ENCODE peak calls at places on chromosome 5, in five cellular contexts. J is H1, X is HCT116, W is astrocyte, C is mesenchymal stem cell. S is an unnamed sample.

GRCh38 chr5:61678966-61679365 is 346.9 kb downstream of the ZSWIM6 start:
- DNase-seq in J (no peak), C (no peak), W (no peak), X (peak; percentile 18), S (no peak)

GRCh38 chr5:126755593-126755992 is 21.3 kb upstream of the LMNB1 start:
- DNase-seq in W (no peak), J (no peak), C (no peak), X (no peak), S (no peak)

GRCh38 chr5:163105456-163105855 is 331.9 kb upstream of the CCNG1 start:
- DNase-seq in J (no peak), W (peak; percentile 60), X (no peak), C (no peak), S (no peak)

GRCh38 chr5:1104327-1105006 is 7.4 kb downstream of the SLC12A7 start:
- DNase-seq in C (no peak), W (no peak), X (no peak), J (no peak), S (no peak)

GRCh38 chr5:179120951-179121666 is 60.9 kb downstream of the ZNF354C start:
- DNase-seq in X (no peak), C (no peak), W (no peak), J (no peak), S (no peak)

GRCh38 chr5:89883967-89884366 is 525.6 kb downstream of the CETN3 start:
- DNase-seq in C (no peak), W (no peak), X (no peak), J (no peak), S (no peak)

GRCh38 chr5:173472784-173473278 is 143.6 kb downstream of the BOD1 start:
- DNase-seq in X (no peak), C (no peak), J (no peak), W (peak; percentile 49), S (no peak)

GRCh38 chr5:30279237-30279636 is 914.2 kb upstream of the CDH6 start:
- DNase-seq in J (no peak), W (peak; percentile 57), C (peak; percentile 71), X (no peak), S (no peak)

GRCh38 chr5:91848453-91848852 is 465.3 kb upstream of the ARRDC3 start:
- DNase-seq in C (peak; percentile 95), W (peak; percentile 95), X (peak; percentile 81), J (no peak), S (no peak)

GRCh38 chr5:157025093-157025698 is 33.7 kb downstream of the HAVCR1 start:
- DNase-seq in J (no peak), C (no peak), W (no peak), X (no peak), S (no peak)

GRCh38 chr5:180463916-180464602 is 30.1 kb upstream of the CNOT6 start:
- DNase-seq in X (no peak), J (no peak), W (no peak), C (no peak), S (no peak)

GRCh38 chr5:171979606-171980005 is 26.8 kb downstream of the FBXW11 start:
- DNase-seq in J (no peak), C (no peak), X (no peak), W (no peak), S (no peak)

GRCh38 chr5:127885176-127885575 is 182.0 kb downstream of the CCDC192 start:
- DNase-seq in J (no peak), X (no peak), W (no peak), C (no peak), S (no peak)

GRCh38 chr5:135229679-135230132 is 169.3 kb downstream of the MACROH2A1 start:
- DNase-seq in X (no peak), W (no peak), J (no peak), C (no peak), S (no peak)

GRCh38 chr5:140337880-140338279 is 8.5 kb downstream of the HBEGF start:
- DNase-seq in J (no peak), C (no peak), X (no peak), W (no peak), S (no peak)

GRCh38 chr5:89470658-89471057 is 587.7 kb upstream of the MEF2C start:
- DNase-seq in J (no peak), C (no peak), W (no peak), X (no peak), S (no peak)

GRCh38 chr5:153613143-153613542 is 122.7 kb downstream of the GRIA1 start:
- DNase-seq in C (peak; percentile 43), J (no peak), W (peak; percentile 78), X (no peak), S (no peak)

GRCh38 chr5:86679529-86679928 is 61.8 kb downstream of the COX7C start:
- DNase-seq in J (no peak), W (peak; percentile 93), C (peak; percentile 78), X (peak; percentile 55), S (peak; percentile 59)

GRCh38 chr5:56987171-56987570 is 35.2 kb upstream of the MIER3 start:
- DNase-seq in W (no peak), J (no peak), X (no peak), C (no peak), S (peak; percentile 46)

GRCh38 chr5:111853748-111854147 is 96.8 kb upstream of the NREP start:
- DNase-seq in C (peak; percentile 56), X (no peak), W (no peak), J (no peak), S (no peak)

GRCh38 chr5:65199988-65200668 is 281.6 kb downstream of the ADAMTS6 start:
- DNase-seq in W (peak; percentile 83), C (no peak), J (no peak), X (no peak), S (no peak)

GRCh38 chr5:177509361-177509951 is at the start of gene DOK3:
- DNase-seq in C (no peak), X (no peak), W (no peak), J (no peak), S (peak; percentile 90)

GRCh38 chr5:51657340-51658240 is 274.3 kb downstream of the ISL1 start:
- DNase-seq in W (no peak), J (no peak), X (no peak), C (no peak), S (no peak)

GRCh38 chr5:134603059-134603458 is 29.6 kb downstream of the SAR1B start:
- DNase-seq in X (no peak), W (peak; percentile 67), J (no peak), C (peak; percentile 31), S (no peak)

GRCh38 chr5:1516615-1517601 is 6.9 kb downstream of the LPCAT1 start:
- DNase-seq in C (peak; percentile 86), J (no peak), X (no peak), W (peak; percentile 61), S (no peak)

GRCh38 chr5:53109041-53109435 is 519 bp downstream of the MOCS2 start:
- DNase-seq in W (no peak), X (no peak), J (no peak), C (peak; percentile 44), S (peak; percentile 62)

GRCh38 chr5:10199700-10200099 is 50.0 kb downstream of the ATPSCKMT start:
- DNase-seq in C (no peak), J (no peak), X (no peak), W (no peak), S (no peak)

GRCh38 chr5:175519006-175519405 is 40.6 kb downstream of the SFXN1 start:
- DNase-seq in C (no peak), W (no peak), X (no peak), J (no peak), S (no peak)

GRCh38 chr5:175520321-175520720 is 42.0 kb downstream of the SFXN1 start:
- DNase-seq in J (no peak), C (no peak), X (no peak), W (no peak), S (no peak)

GRCh38 chr5:175517824-175518450 is 39.6 kb downstream of the SFXN1 start:
- DNase-seq in W (peak; percentile 96), C (peak; percentile 79), X (peak; percentile 8), J (no peak), S (no peak)

GRCh38 chr5:175513726-175514125 is 35.4 kb downstream of the SFXN1 start:
- DNase-seq in W (no peak), C (no peak), J (no peak), X (no peak), S (no peak)

GRCh38 chr5:175516933-175517823 is 38.8 kb downstream of the SFXN1 start:
- DNase-seq in W (no peak), C (no peak), J (no peak), X (no peak), S (no peak)
- H3K9ac ChIP-seq in W (peak overlapping the region; percentile 51), C (no peak overlapping the region), J (no peak overlapping the region), X (no peak overlapping the region), S (no peak overlapping the region)

GRCh38 chr5:169006878-169007790 is 293.8 kb downstream of the SLIT3 start:
- DNase-seq in J (no peak), W (peak; percentile 74), C (no peak), X (peak; percentile 66), S (no peak)
- H3K27ac ChIP-seq in J (no peak overlapping the region), W (no peak overlapping the region), C (no peak overlapping the region), X (peak overlapping the region; percentile 33), S (no peak overlapping the region)

GRCh38 chr5:149801307-149801985 is 71.3 kb downstream of the PPARGC1B start:
- DNase-seq in X (no peak), C (no peak), W (no peak), J (no peak), S (no peak)

GRCh38 chr5:149803153-149803552 is 73.0 kb downstream of the PPARGC1B start:
- DNase-seq in W (no peak), J (no peak), X (no peak), C (no peak), S (no peak)

GRCh38 chr5:149804478-149805450 is 74.7 kb downstream of the PPARGC1B start:
- DNase-seq in X (no peak), J (no peak), C (no peak), W (no peak), S (no peak)

GRCh38 chr5:149802008-149802407 is 71.9 kb downstream of the PPARGC1B start:
- DNase-seq in J (no peak), W (no peak), X (no peak), C (no peak), S (no peak)

GRCh38 chr5:149803641-149804468 is 73.7 kb downstream of the PPARGC1B start:
- DNase-seq in C (peak; percentile 46), J (no peak), W (no peak), X (no peak), S (no peak)
- H3K4me1 ChIP-seq in C (peaks cover 43% of the 10 kb centered on the region), J (peaks cover 4% of the 10 kb centered on the region), W (peaks cover 21% of the 10 kb centered on the region), X (peaks cover 17% of the 10 kb centered on the region), S (peaks cover 27% of the 10 kb centered on the region)

GRCh38 chr5:72380491-72381274 is 60.5 kb downstream of the PTCD2 start:
- DNase-seq in W (no peak), J (no peak), X (no peak), C (no peak), S (peak; percentile 47)

GRCh38 chr5:72378636-72379289 is 58.6 kb downstream of the PTCD2 start:
- DNase-seq in W (peak; percentile 79), X (no peak), C (peak; percentile 63), J (no peak), S (no peak)

GRCh38 chr5:72383280-72384205 is 63.4 kb downstream of the PTCD2 start:
- DNase-seq in J (no peak), C (no peak), W (peak; percentile 68), X (no peak), S (no peak)

GRCh38 chr5:72377920-72378635 is 57.9 kb downstream of the PTCD2 start:
- DNase-seq in X (no peak), J (no peak), C (no peak), W (no peak), S (no peak)

DNA sequence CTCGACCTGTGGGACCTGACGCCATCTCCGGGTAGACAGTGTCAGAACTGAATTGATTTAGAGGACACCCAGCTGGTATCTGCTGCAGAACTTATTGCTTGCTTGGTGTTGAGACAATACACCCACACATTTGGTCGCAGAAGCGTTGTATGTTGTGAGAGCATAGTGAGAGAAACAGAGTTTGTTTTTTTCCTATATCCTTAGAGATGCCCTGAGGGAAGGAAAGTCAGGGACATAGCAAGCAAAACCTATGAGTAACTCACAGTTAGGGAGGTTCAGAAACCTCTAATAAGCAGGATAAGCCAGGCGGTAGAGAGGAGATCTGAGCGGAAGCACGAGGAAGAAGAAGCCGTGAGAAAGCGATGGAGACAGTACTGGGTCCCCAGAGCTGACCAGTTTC is 59.8 kb downstream of the PTCD2 start:
- DNase-seq in X (no peak), W (no peak), C (peak; percentile 53), J (no peak), S (no peak)
- H3K9ac ChIP-seq in X (no peak overlapping the region), W (no peak overlapping the region), C (no peak overlapping the region), J (no peak overlapping the region), S (no peak overlapping the region)

S was measured in Karpas-422.